ENCODE peak calls at places on chromosome 1, in seven cellular contexts. R is type B pancreatic cell; W is uterus; F is IMR-90; Z is B cell; A is cardiac muscle cell; O is CD8-positive, alpha-beta T cell. Y is an unnamed sample.

GRCh38 chr1:241774017-241774416 is 74.0 kb upstream of the EXO1 start:
- DNase-seq in O (no peak), W (no peak), A (no peak), R (no peak), Z (no peak), F (no peak), Y (no peak)

GRCh38 chr1:67708606-67709005 is 23.6 kb downstream of the GADD45A start:
- DNase-seq in F (no peak), O (no peak), R (no peak), Z (no peak), W (no peak), A (no peak), Y (no peak)

GRCh38 chr1:47024138-47024856 is 828 bp downstream of the CYP4X1 start:
- DNase-seq in R (no peak), O (no peak), Z (no peak), A (peak; percentile 53), W (no peak), F (no peak), Y (peak; percentile 10)

GRCh38 chr1:113286156-113286555 is 104.2 kb upstream of the MAGI3 start:
- DNase-seq in Z (no peak), R (no peak), F (no peak), W (no peak), A (no peak), O (no peak), Y (no peak)

GRCh38 chr1:160256396-160257046 is 5.8 kb downstream of the DCAF8 start:
- DNase-seq in Z (no peak), O (no peak), W (no peak), F (peak; percentile 76), R (no peak), A (peak; percentile 91), Y (peak; percentile 66)

GRCh38 chr1:67755619-67756018 is 70.6 kb downstream of the GADD45A start:
- DNase-seq in R (no peak), Z (no peak), F (no peak), O (no peak), W (no peak), A (no peak), Y (no peak)

GRCh38 chr1:168317309-168317708 is 36.6 kb downstream of the TBX19 start:
- DNase-seq in F (no peak), O (no peak), A (no peak), R (no peak), W (no peak), Z (no peak), Y (no peak)

GRCh38 chr1:111334169-111334568 is 43.5 kb downstream of the CHIA start:
- DNase-seq in Z (peak; percentile 47), F (peak; percentile 49), O (peak; percentile 69), R (no peak), W (no peak), A (peak; percentile 68), Y (peak; percentile 24)

GRCh38 chr1:203695116-203695515 is 68.5 kb downstream of the ATP2B4 start:
- DNase-seq in R (no peak), Z (no peak), A (no peak), F (no peak), O (no peak), W (peak; percentile 42), Y (no peak)

GRCh38 chr1:93905051-93905450 is 4.2 kb downstream of the GCLM start:
- DNase-seq in F (peak; percentile 39), Z (no peak), A (peak; percentile 16), W (no peak), O (no peak), R (no peak), Y (no peak)

GRCh38 chr1:16727190-16728111 is 12.9 kb upstream of the RNU1-4 start:
- DNase-seq in Z (peak; percentile 28), W (peak; percentile 25), R (peak; percentile 82), F (peak; percentile 64), O (peak; percentile 59), A (peak; percentile 22), Y (peak; percentile 30)

GRCh38 chr1:59504281-59504680 is 207.4 kb downstream of the FGGY start:
- DNase-seq in F (no peak), R (no peak), W (no peak), A (no peak), Z (no peak), O (no peak), Y (no peak)

GRCh38 chr1:201274616-201275265 is 8.6 kb upstream of the PKP1 start:
- DNase-seq in F (no peak), O (no peak), A (no peak), Z (no peak), W (no peak), R (no peak), Y (no peak)

GRCh38 chr1:47697616-47698335 is 259.9 kb downstream of the FOXD2 start:
- DNase-seq in A (no peak), R (no peak), O (no peak), Z (no peak), F (no peak), W (no peak), Y (no peak)

GRCh38 chr1:76933847-76934657 is 66.8 kb downstream of the ST6GALNAC5 start:
- DNase-seq in A (no peak), Z (no peak), W (no peak), O (no peak), F (no peak), R (no peak), Y (no peak)

GRCh38 chr1:193629875-193630274 is 443.5 kb upstream of the B3GALT2 start:
- DNase-seq in O (no peak), Z (no peak), R (no peak), A (peak; percentile 64), F (no peak), W (no peak), Y (no peak)

GRCh38 chr1:161089938-161090337 is 580 bp upstream of the NECTIN4 start:
- DNase-seq in O (no peak), R (no peak), W (no peak), Z (no peak), F (no peak), A (no peak), Y (no peak)

GRCh38 chr1:82273816-82274215 is 473.1 kb downstream of the ADGRL2 start:
- DNase-seq in R (no peak), O (no peak), Z (no peak), W (no peak), F (no peak), A (peak; percentile 5), Y (peak; percentile 14)

DNA sequence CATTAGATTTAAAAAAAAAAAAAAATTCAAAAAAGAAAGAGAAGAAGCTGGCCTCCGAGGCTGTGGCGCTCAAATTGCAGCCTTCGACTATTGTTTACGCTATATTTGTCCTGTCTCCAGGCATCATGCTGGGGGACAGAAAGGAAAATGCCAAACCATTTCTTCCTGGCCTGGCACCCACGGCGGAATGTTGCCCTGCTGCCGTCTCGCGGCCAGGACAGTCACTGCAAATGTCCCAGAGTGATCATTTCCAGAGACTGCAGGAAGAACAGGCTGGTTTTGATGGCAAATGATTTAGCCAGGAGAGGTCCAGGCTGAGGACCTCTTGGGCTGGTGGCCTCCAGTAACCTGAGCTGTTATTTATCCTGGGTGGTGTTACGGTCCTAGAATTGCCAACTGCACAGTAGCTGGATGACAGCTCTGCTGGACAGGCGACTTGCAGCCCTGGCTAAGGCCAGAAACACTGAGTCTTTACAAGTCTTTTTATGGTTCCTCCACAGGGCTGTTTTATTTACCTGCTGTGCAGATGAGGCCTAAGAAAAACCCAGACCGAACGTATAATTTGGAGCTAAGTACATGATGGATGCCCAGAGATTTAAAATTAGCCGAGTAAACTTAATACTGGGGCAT is 30.2 kb upstream of the LRRC38 start:
- DNase-seq in F (no peak), R (no peak), A (peak; percentile 28), Z (no peak), O (no peak), W (no peak), Y (peak; percentile 17)
- TF ChIP-seq CTCF in F (no peak), R (peak; percentile 68), A (peak; percentile 46), Z (no peak), O (no peak), W (peak; percentile 19), Y (peak; percentile 40)

GRCh38 chr1:228162286-228163003 is 3.2 kb upstream of the IBA57 start:
- DNase-seq in O (no peak), W (peak; percentile 44), F (no peak), A (peak; percentile 38), Z (no peak), R (no peak), Y (no peak)
- TF ChIP-seq CTCF in O (no peak), W (peak; percentile 11), F (no peak), A (no peak), Z (no peak), R (no peak), Y (no peak)

DNA sequence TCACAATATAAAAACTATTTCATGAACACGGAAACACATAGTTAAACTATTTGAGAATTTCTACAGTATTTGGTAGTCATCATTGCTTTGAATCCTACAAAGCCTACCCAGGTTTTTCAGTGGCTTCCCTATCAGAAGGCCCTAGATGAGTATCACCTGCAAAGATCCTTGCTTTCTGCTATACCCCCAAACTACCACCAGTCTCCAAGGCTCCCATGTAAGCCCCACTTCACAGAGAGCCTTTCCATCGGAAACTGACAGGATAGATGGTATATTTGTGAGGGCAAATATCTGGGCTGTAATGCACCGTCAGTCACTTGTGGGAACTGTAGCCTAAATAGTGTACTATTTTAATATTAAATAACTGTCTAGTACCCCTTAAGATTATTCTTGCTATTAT is 674.3 kb downstream of the BRINP3 start:
- DNase-seq in O (no peak), R (no peak), Z (no peak), W (no peak), A (no peak), F (no peak), Y (no peak)
- TF ChIP-seq CTCF in O (no peak), R (no peak), Z (no peak), W (no peak), A (no peak), F (no peak), Y (no peak)

GRCh38 chr1:235327559-235328270 is at the start of gene ARID4B:
- DNase-seq in W (peak; percentile 82), F (no peak), Z (peak; percentile 90), O (peak; percentile 80), A (no peak), R (peak; percentile 82), Y (no peak)

GRCh38 chr1:235328271-235329138 is at the start of gene GGPS1:
- DNase-seq in O (peak; percentile 99), W (peak; percentile 98), R (peak; percentile 98), F (peak; percentile 100), A (peak; percentile 100), Z (peak; percentile 88), Y (peak; percentile 100)

GRCh38 chr1:235330918-235331285 is 2.5 kb downstream of the GGPS1 start:
- DNase-seq in Z (no peak), A (no peak), W (no peak), O (no peak), F (no peak), R (no peak), Y (no peak)

GRCh38 chr1:235331391-235331790 is 3.0 kb downstream of the GGPS1 start:
- DNase-seq in F (no peak), O (no peak), W (no peak), A (no peak), Z (no peak), R (no peak), Y (no peak)

DNA sequence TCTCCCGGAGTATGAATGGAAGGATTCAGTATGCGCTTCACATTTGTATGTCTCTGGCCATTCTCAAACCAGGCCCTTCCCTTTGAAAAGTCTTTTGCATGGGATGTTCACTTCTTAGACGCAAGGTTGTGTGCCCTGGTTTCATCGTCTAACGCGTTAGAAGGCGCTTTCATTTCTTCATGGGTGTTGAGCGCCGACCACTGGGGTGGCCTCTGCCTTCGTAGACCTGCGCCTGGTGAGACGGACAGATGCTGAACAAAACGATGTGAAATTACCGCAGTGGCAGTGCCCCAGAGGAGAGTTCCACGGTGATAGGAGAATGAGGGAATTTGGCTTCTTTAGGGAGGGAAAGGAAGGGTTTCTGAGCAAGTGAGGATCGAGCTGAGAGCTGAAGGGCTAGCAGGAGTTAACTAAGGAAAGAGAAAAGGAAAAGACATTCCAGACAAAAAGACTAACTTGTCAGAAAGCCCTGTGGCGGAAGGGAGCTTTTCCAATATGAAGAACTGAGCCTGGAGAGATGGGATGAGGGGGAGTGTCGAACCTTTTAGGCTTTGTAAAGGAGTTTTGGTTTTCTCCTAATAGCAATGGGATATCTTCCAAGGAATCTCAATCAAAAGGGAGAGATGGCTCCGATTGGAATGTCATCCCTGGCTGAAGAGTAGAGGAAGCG is 904 bp downstream of the GGPS1 start:
- DNase-seq in A (no peak), W (peak; percentile 23), O (peak; percentile 67), R (no peak), F (peak; percentile 45), Z (peak; percentile 33), Y (no peak)
- TF ChIP-seq CTCF in A (peak; percentile 9), W (no peak), O (peak; percentile 34), R (peak; percentile 41), F (no peak), Z (no peak), Y (peak; percentile 5)

Y was measured in astrocyte of the spinal cord.